ENCODE peak calls at places on chromosomes 11 and 22, in ten cellular contexts. One of them, this sample, is unnamed.

GRCh38 chr22:50139843-50140415 is 30.6 kb upstream of the PANX2 start:
- DNase-seq in NCI-H526 treated with DMSO at 0.1 percent for 48 hours: no peak
- DNase-seq in endothelial cell: no peak
- DNase-seq in globus pallidus: no peak
- DNase-seq in heart right ventricle: no peak
- DNase-seq in immature natural killer cell: no peak
- DNase-seq in K562: no peak
- DNase-seq in nucleus accumbens: no peak
- DNase-seq in neural progenitor cell: no peak
- DNase-seq in activated CD8-positive, alpha-beta memory T cell treated with anti-CD3 and anti-CD28 coated beads for 4 hours: no peak
- DNase-seq in this sample: no peak

GRCh38 chr11:111499483-111499882 is 12.7 kb downstream of the BTG4 start:
- DNase-seq in nucleus accumbens: no peak
- DNase-seq in globus pallidus: no peak
- DNase-seq in activated CD8-positive, alpha-beta memory T cell treated with anti-CD3 and anti-CD28 coated beads for 4 hours: no peak
- DNase-seq in K562: no peak
- DNase-seq in heart right ventricle: no peak
- DNase-seq in immature natural killer cell: no peak
- DNase-seq in NCI-H526 treated with DMSO at 0.1 percent for 48 hours: no peak
- DNase-seq in neural progenitor cell: no peak
- DNase-seq in endothelial cell: no peak
- DNase-seq in this sample: no peak

GRCh38 chr11:73416711-73417265 is 40.6 kb downstream of the RELT start:
- DNase-seq in endothelial cell: no peak
- DNase-seq in globus pallidus: no peak
- DNase-seq in NCI-H526 treated with DMSO at 0.1 percent for 48 hours: no peak
- DNase-seq in nucleus accumbens: no peak
- DNase-seq in immature natural killer cell: no peak
- DNase-seq in neural progenitor cell: no peak
- DNase-seq in heart right ventricle: no peak
- DNase-seq in K562: no peak
- DNase-seq in activated CD8-positive, alpha-beta memory T cell treated with anti-CD3 and anti-CD28 coated beads for 4 hours: no peak
- DNase-seq in this sample: no peak

GRCh38 chr11:72696866-72697428 is 22.7 kb upstream of the PDE2A start:
- DNase-seq in NCI-H526 treated with DMSO at 0.1 percent for 48 hours: no peak
- DNase-seq in immature natural killer cell: no peak
- DNase-seq in nucleus accumbens: no peak
- DNase-seq in activated CD8-positive, alpha-beta memory T cell treated with anti-CD3 and anti-CD28 coated beads for 4 hours: no peak
- DNase-seq in globus pallidus: no peak
- DNase-seq in neural progenitor cell: peak; percentile 70
- DNase-seq in K562: peak; percentile 95
- DNase-seq in heart right ventricle: no peak
- DNase-seq in endothelial cell: no peak
- DNase-seq in this sample: peak; percentile 28

GRCh38 chr11:39768214-39768613 is 1691.2 kb downstream of the LRRC4C start:
- DNase-seq in immature natural killer cell: no peak
- DNase-seq in globus pallidus: no peak
- DNase-seq in NCI-H526 treated with DMSO at 0.1 percent for 48 hours: no peak
- DNase-seq in nucleus accumbens: no peak
- DNase-seq in endothelial cell: no peak
- DNase-seq in activated CD8-positive, alpha-beta memory T cell treated with anti-CD3 and anti-CD28 coated beads for 4 hours: no peak
- DNase-seq in heart right ventricle: no peak
- DNase-seq in neural progenitor cell: no peak
- DNase-seq in K562: no peak
- DNase-seq in this sample: no peak

GRCh38 chr11:120702656-120703055 is 191.1 kb downstream of the GRIK4 start:
- DNase-seq in K562: no peak
- DNase-seq in heart right ventricle: no peak
- DNase-seq in neural progenitor cell: no peak
- DNase-seq in nucleus accumbens: no peak
- DNase-seq in NCI-H526 treated with DMSO at 0.1 percent for 48 hours: no peak
- DNase-seq in endothelial cell: no peak
- DNase-seq in activated CD8-positive, alpha-beta memory T cell treated with anti-CD3 and anti-CD28 coated beads for 4 hours: no peak
- DNase-seq in globus pallidus: no peak
- DNase-seq in immature natural killer cell: no peak
- DNase-seq in this sample: no peak

GRCh38 chr11:58652726-58653280 is 30.3 kb downstream of the CNTF start:
- DNase-seq in NCI-H526 treated with DMSO at 0.1 percent for 48 hours: no peak
- DNase-seq in immature natural killer cell: no peak
- DNase-seq in activated CD8-positive, alpha-beta memory T cell treated with anti-CD3 and anti-CD28 coated beads for 4 hours: no peak
- DNase-seq in nucleus accumbens: no peak
- DNase-seq in globus pallidus: no peak
- DNase-seq in K562: no peak
- DNase-seq in neural progenitor cell: peak; percentile 11
- DNase-seq in endothelial cell: no peak
- DNase-seq in heart right ventricle: no peak
- DNase-seq in this sample: no peak

GRCh38 chr11:57230797-57231538 is 6.1 kb downstream of the APLNR start:
- DNase-seq in NCI-H526 treated with DMSO at 0.1 percent for 48 hours: no peak
- DNase-seq in activated CD8-positive, alpha-beta memory T cell treated with anti-CD3 and anti-CD28 coated beads for 4 hours: no peak
- DNase-seq in immature natural killer cell: no peak
- DNase-seq in endothelial cell: no peak
- DNase-seq in K562: no peak
- DNase-seq in heart right ventricle: no peak
- DNase-seq in globus pallidus: peak; percentile 59
- DNase-seq in nucleus accumbens: peak; percentile 17
- DNase-seq in neural progenitor cell: peak; percentile 27
- DNase-seq in this sample: no peak